ENCODE peak calls at places on chromosomes 12 and 14, in ten cellular contexts. E is activated naive CD8-positive, alpha-beta T cell treated with anti-CD3 and anti-CD28 coated beads, Interleukin-2, amount 50 U/mL, for 16 hours; O is T-helper 1 cell; L is H7; C is effector memory CD8-positive, alpha-beta T cell; G is cardiac fibroblast; T is psoas muscle; A is GM23248; U is hypothalamus; W is right atrium auricular region. Y is an unnamed sample.

GRCh38 chr12:120588948-120589930 is 8.0 kb upstream of the POP5 start:
- DNase-seq in G (no peak), T (peak; percentile 66), E (no peak), W (peak; percentile 64), L (no peak), O (no peak), U (no peak), C (no peak), A (no peak), Y (no peak)

GRCh38 chr12:57810450-57810849 is 8.1 kb downstream of the AVIL start:
- DNase-seq in L (no peak), O (no peak), C (no peak), U (no peak), T (no peak), W (no peak), E (no peak), A (peak; percentile 62), G (peak; percentile 61), Y (peak; percentile 55)

GRCh38 chr14:39432619-39433451 is 602 bp upstream of the FBXO33 start:
- DNase-seq in E (peak; percentile 28), W (peak; percentile 92), L (peak; percentile 87), T (peak; percentile 88), G (peak; percentile 83), C (no peak), O (peak; percentile 70), A (peak; percentile 82), U (peak; percentile 87), Y (peak; percentile 76)

GRCh38 chr12:954736-955135 is 5.2 kb upstream of the RAD52 start:
- DNase-seq in A (peak; percentile 15), O (no peak), L (no peak), U (no peak), T (no peak), G (no peak), E (no peak), C (no peak), W (no peak), Y (peak; percentile 63)

GRCh38 chr12:15886372-15887042 is 4.3 kb downstream of the STRAP start:
- DNase-seq in O (no peak), C (no peak), G (no peak), E (no peak), W (no peak), U (no peak), A (no peak), T (no peak), L (no peak), Y (no peak)

GRCh38 chr12:94285954-94286579 is 137.7 kb downstream of the PLXNC1 start:
- DNase-seq in W (no peak), C (no peak), T (no peak), U (no peak), A (no peak), L (no peak), E (no peak), G (no peak), O (no peak), Y (no peak)

GRCh38 chr12:87812030-87812429 is 217.2 kb downstream of the C12orf50 start:
- DNase-seq in A (peak; percentile 32), C (no peak), E (no peak), L (no peak), T (no peak), G (no peak), W (no peak), U (no peak), O (no peak), Y (no peak)

GRCh38 chr12:11814362-11814761 is 164.9 kb downstream of the ETV6 start:
- DNase-seq in C (no peak), W (no peak), E (no peak), A (peak; percentile 91), G (peak; percentile 60), T (no peak), O (no peak), L (no peak), U (peak; percentile 26), Y (peak; percentile 84)

GRCh38 chr12:38585090-38585489 is 268.5 kb downstream of the ALG10B start:
- DNase-seq in W (no peak), O (no peak), E (no peak), L (no peak), A (no peak), T (no peak), C (no peak), G (no peak), U (no peak), Y (no peak)

GRCh38 chr12:52323001-52323400 is 1.8 kb upstream of the KRT83 start:
- DNase-seq in C (no peak), T (no peak), U (no peak), L (no peak), W (no peak), E (no peak), O (no peak), G (no peak), A (no peak), Y (no peak)

GRCh38 chr14:24146622-24146977 is 190 bp upstream of the PSME2 start:
- DNase-seq in L (peak; percentile 99), O (peak; percentile 77), U (peak; percentile 85), E (peak; percentile 72), W (peak; percentile 94), G (peak; percentile 99), T (peak; percentile 95), C (peak; percentile 84), A (peak; percentile 95), Y (peak; percentile 99)

GRCh38 chr12:26987634-26988424 is 26.4 kb downstream of the TM7SF3 start:
- DNase-seq in A (peak; percentile 27), T (no peak), E (no peak), G (peak; percentile 5), O (no peak), C (no peak), U (no peak), L (no peak), W (no peak), Y (peak; percentile 76)

GRCh38 chr12:132493482-132494178 is 3.7 kb downstream of the FBRSL1 start:
- DNase-seq in A (no peak), L (no peak), O (no peak), C (no peak), G (no peak), W (no peak), U (no peak), E (no peak), T (no peak), Y (no peak)

GRCh38 chr14:67722293-67722692 is 20.6 kb downstream of the RDH12 start:
- DNase-seq in W (no peak), C (no peak), A (peak; percentile 42), G (peak; percentile 78), E (no peak), T (peak; percentile 55), O (no peak), U (peak; percentile 59), L (peak; percentile 53), Y (peak; percentile 43)

GRCh38 chr12:87266305-87266704 is 762.9 kb downstream of the C12orf50 start:
- DNase-seq in E (no peak), U (no peak), L (peak; percentile 0), C (no peak), A (peak; percentile 21), O (no peak), T (no peak), G (no peak), W (no peak), Y (no peak)

GRCh38 chr12:2482938-2483337 is 311.8 kb upstream of the FKBP4 start:
- DNase-seq in A (no peak), C (no peak), W (no peak), E (no peak), O (no peak), T (no peak), L (no peak), G (no peak), U (no peak), Y (no peak)

GRCh38 chr14:89921346-89921745 is 33.2 kb downstream of the EFCAB11 start:
- DNase-seq in T (no peak), G (no peak), O (no peak), L (no peak), W (no peak), U (no peak), A (peak; percentile 68), C (no peak), E (no peak), Y (peak; percentile 36)